ENCODE peak calls at places on chromosomes 16 and 17, in seven cellular contexts. T, X, W, I, K, L and M are unnamed samples.

GRCh38 chr16:1152651-1153259 is at the start of gene CACNA1H:
- DNase-seq in K (peak), X (no peak), I (no peak), W (no peak), L (peak), T (no peak), M (no peak)

GRCh38 chr17:13465678-13466077 is 136.1 kb downstream of the HS3ST3A1 start:
- DNase-seq in K (no peak), T (no peak), X (no peak), L (no peak), W (no peak), I (no peak), M (no peak)

GRCh38 chr16:11613381-11614303 is 26.9 kb upstream of the LITAF start:
- DNase-seq in W (no peak), X (peak), I (peak), K (no peak), T (no peak), L (no peak), M (peak)

GRCh38 chr16:77169650-77170236 is 21.2 kb upstream of the MON1B start:
- DNase-seq in X (peak), L (peak), K (peak), T (no peak), W (no peak), I (peak), M (no peak)

GRCh38 chr16:78364501-78364900 is 265.0 kb downstream of the WWOX start:
- DNase-seq in L (peak), T (no peak), X (no peak), W (no peak), I (no peak), K (no peak), M (no peak)

GRCh38 chr17:72511874-72512273 is 391.1 kb downstream of the SOX9 start:
- DNase-seq in K (no peak), L (no peak), I (peak), X (peak), W (no peak), T (no peak), M (no peak)

GRCh38 chr17:41799366-41799765 is 12.4 kb downstream of the P3H4 start:
- DNase-seq in T (no peak), W (no peak), L (no peak), I (no peak), X (no peak), K (no peak), M (no peak)

GRCh38 chr17:82287849-82288601 is 14.5 kb upstream of the CSNK1D start:
- DNase-seq in X (peak), W (no peak), K (no peak), T (peak), I (peak), L (no peak), M (no peak)

GRCh38 chr16:77359065-77359502 is 75.8 kb downstream of the ADAMTS18 start:
- DNase-seq in T (peak), W (no peak), L (no peak), I (no peak), X (no peak), K (no peak), M (no peak)

GRCh38 chr17:79036609-79037008 is 12.6 kb downstream of the C1QTNF1 start:
- DNase-seq in X (no peak), L (no peak), W (no peak), T (peak), K (no peak), I (no peak), M (no peak)

GRCh38 chr17:51245535-51245934 is 14.3 kb downstream of the MBTD1 start:
- DNase-seq in K (no peak), L (no peak), I (no peak), W (no peak), T (no peak), X (no peak), M (no peak)

GRCh38 chr17:49707246-49707607 is 537 bp downstream of the SLC35B1 start:
- DNase-seq in T (no peak), W (no peak), I (no peak), K (peak), X (no peak), L (no peak), M (peak)

GRCh38 chr17:5286846-5287245 is 4.8 kb downstream of the RABEP1 start:
- DNase-seq in L (no peak), W (no peak), I (no peak), T (no peak), K (peak), X (no peak), M (no peak)

GRCh38 chr16:86980644-86981043 is 336.5 kb downstream of the C16orf95 start:
- DNase-seq in X (no peak), T (no peak), I (no peak), L (no peak), W (no peak), K (no peak), M (no peak)

GRCh38 chr16:89002851-89003830 is 26.1 kb upstream of the CBFA2T3 start:
- DNase-seq in K (no peak), W (no peak), L (peak), I (no peak), T (no peak), X (no peak), M (no peak)

GRCh38 chr16:11474617-11475291 is 112.0 kb downstream of the LITAF start:
- DNase-seq in T (no peak), I (no peak), L (no peak), X (peak), W (no peak), K (no peak), M (no peak)

GRCh38 chr17:19534562-19535149 is 1.0 kb downstream of the SLC47A1 start:
- DNase-seq in W (no peak), X (no peak), I (no peak), L (no peak), K (no peak), T (no peak), M (no peak)

GRCh38 chr17:17782425-17783120 is 54.2 kb downstream of the SREBF1 start:
- DNase-seq in I (no peak), L (peak), W (no peak), K (peak), T (no peak), X (peak), M (no peak)

GRCh38 chr17:64005734-64006167 is 7.6 kb downstream of the PRR29 start:
- DNase-seq in L (peak), W (no peak), X (peak), K (no peak), T (no peak), I (peak), M (peak)

GRCh38 chr16:56605475-56605874 is 2.9 kb upstream of the MT2A start:
- DNase-seq in I (no peak), W (no peak), X (no peak), L (no peak), T (no peak), K (no peak), M (no peak)

GRCh38 chr17:21278304-21279197 is 6.0 kb upstream of the MAP2K3 start:
- DNase-seq in X (peak), K (no peak), I (peak), W (no peak), T (no peak), L (no peak), M (peak)

GRCh38 chr16:12661656-12662172 is 142.0 kb downstream of the CPPED1 start:
- DNase-seq in K (peak), X (no peak), W (no peak), I (no peak), T (no peak), L (no peak), M (no peak)

GRCh38 chr17:74206332-74206818 is 2.9 kb downstream of the RPL38 start:
- DNase-seq in L (no peak), I (no peak), K (no peak), W (no peak), X (no peak), T (no peak), M (no peak)

GRCh38 chr17:45127583-45128300 is 4.6 kb downstream of the PLCD3 start:
- DNase-seq in L (no peak), X (peak), W (no peak), I (peak), K (no peak), T (no peak), M (no peak)

GRCh38 chr16:47046726-47047602 is 73.5 kb upstream of the DNAJA2 start:
- DNase-seq in L (no peak), W (no peak), K (no peak), T (no peak), X (no peak), I (no peak), M (no peak)

GRCh38 chr17:28841901-28842281 is 699 bp downstream of the FAM222B start:
- DNase-seq in K (no peak), X (no peak), L (peak), I (no peak), W (no peak), T (no peak), M (no peak)

GRCh38 chr16:55759983-55760664 is 72.8 kb downstream of the CES1 start:
- DNase-seq in T (no peak), I (no peak), W (no peak), K (peak), X (no peak), L (no peak), M (no peak)

GRCh38 chr16:85563515-85564276 is 49.4 kb upstream of the GSE1 start:
- DNase-seq in T (no peak), K (no peak), X (peak), I (peak), W (no peak), L (peak), M (peak)

GRCh38 chr16:85752511-85753420 is 1.9 kb upstream of the C16orf74 start:
- DNase-seq in I (peak), K (peak), T (no peak), X (peak), W (no peak), L (peak), M (no peak)

GRCh38 chr16:729768-730665 is 3.1 kb downstream of the HAGHL start:
- DNase-seq in L (no peak), K (no peak), I (no peak), T (no peak), W (no peak), X (no peak), M (peak)

DNA sequence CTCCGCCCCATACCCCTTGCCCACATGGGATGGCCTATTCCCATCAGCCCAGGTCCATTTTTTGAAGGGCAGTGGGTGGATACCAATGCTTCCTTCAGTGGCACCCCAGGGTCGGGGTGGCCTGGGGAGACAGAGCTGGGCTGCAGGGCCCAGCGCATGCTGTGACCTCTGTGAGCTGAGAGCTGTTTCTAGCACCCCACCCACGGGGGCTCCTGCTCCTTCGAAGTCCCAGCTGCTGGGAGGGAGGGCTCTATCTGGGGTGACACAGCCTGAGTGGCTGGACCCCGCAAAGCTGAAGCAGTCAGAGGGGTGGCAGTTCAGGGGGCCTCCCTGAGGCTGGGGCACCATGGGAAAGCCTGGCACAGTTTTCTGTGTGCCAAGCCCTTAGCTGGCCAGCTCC is 10.7 kb downstream of the PAM16 start:
- DNase-seq in I (no peak), K (no peak), T (no peak), L (no peak), W (no peak), X (no peak), M (no peak)
- TF ChIP-seq POLR2AphosphoS5 in I (no peak), K (no peak), T (no peak), L (no peak), W (no peak), X (no peak), M (no peak)

DNA sequence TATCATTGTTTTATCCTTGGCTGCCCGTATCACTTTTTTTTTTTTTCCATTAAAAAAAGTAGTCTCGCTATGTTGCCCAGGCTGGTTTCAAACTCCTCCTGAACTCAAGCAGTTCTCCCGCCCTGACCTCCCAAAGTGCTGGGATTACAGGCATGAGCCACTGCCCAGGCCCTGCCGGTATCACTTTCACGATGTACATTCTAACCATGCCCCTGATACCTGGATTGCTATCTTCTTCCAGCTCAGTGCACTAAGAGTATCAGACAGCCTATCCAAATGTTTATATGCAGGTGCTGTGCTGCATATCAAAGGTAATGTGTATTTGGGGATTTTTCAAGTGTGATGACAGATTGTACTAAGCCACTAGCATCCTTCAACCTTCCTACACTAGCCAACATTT is 14.2 kb downstream of the MOSMO start:
- DNase-seq in I (no peak), L (no peak), X (no peak), T (no peak), K (no peak), W (no peak), M (no peak)
- TF ChIP-seq POLR2AphosphoS5 in I (no peak), L (no peak), X (no peak), T (no peak), K (no peak), W (no peak), M (no peak)

DNA sequence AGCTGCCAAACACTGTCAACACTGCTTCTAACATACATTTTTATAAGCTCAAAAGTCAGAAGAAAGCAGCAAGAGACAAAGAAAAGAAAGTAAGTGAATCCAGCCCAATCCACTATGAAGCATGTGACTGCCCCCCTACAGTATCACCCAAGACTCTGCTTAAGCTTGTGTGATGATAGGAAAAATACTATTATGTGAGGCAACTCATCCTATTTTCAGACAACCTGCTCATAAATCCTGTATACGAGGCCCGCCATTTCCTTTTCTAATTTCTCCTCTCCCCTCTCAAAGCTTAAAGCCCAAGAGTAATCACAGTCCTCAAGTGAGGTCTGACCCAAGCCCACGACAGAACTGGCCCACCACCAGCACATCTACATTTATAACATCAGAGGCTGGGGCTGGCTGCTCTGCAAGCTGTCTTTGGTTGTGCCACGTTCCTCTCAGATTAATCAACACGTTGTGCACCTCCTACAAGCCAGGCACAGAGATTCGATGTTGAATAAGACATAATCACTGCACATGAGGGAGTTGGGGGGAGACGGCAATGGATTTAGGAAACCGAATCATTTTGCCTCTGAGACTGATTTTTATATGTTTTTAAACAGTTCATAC is 16.2 kb downstream of the USP31 start:
- DNase-seq in I (peak), L (no peak), X (no peak), K (no peak), W (no peak), T (no peak), M (no peak)
- TF ChIP-seq POLR2AphosphoS5 in I (no peak), L (no peak), X (no peak), K (no peak), W (no peak), T (no peak), M (no peak)

GRCh38 chr16:67462279-67462655 is 18.7 kb downstream of the ATP6V0D1 start:
- DNase-seq in W (no peak), X (no peak), I (no peak), L (no peak), K (no peak), T (no peak), M (no peak)

GRCh38 chr16:67460961-67461360 is 20.0 kb downstream of the ATP6V0D1 start:
- DNase-seq in K (no peak), L (no peak), W (no peak), T (no peak), I (no peak), X (no peak), M (no peak)

GRCh38 chr16:67460168-67460567 is 20.8 kb downstream of the ATP6V0D1 start:
- DNase-seq in W (no peak), X (no peak), L (no peak), K (no peak), I (no peak), T (no peak), M (no peak)

GRCh38 chr16:67463059-67463458 is 17.9 kb downstream of the ATP6V0D1 start:
- DNase-seq in W (no peak), T (no peak), K (no peak), X (no peak), I (peak), L (no peak), M (no peak)

GRCh38 chr16:67461600-67462278 is 19.2 kb downstream of the ATP6V0D1 start:
- DNase-seq in K (no peak), X (peak), L (no peak), W (no peak), T (no peak), I (peak), M (no peak)
- TF ChIP-seq POLR2AphosphoS5 in K (no peak), X (peak), L (no peak), W (no peak), T (no peak), I (peak), M (no peak)

GRCh38 chr16:66608241-66609138 is 4.0 kb downstream of the CMTM3 start:
- DNase-seq in L (peak), X (peak), K (peak), I (peak), T (no peak), W (peak), M (peak)
- TF ChIP-seq POLR2AphosphoS5 in L (no peak), X (peak), K (no peak), I (no peak), T (no peak), W (no peak), M (peak)

DNA sequence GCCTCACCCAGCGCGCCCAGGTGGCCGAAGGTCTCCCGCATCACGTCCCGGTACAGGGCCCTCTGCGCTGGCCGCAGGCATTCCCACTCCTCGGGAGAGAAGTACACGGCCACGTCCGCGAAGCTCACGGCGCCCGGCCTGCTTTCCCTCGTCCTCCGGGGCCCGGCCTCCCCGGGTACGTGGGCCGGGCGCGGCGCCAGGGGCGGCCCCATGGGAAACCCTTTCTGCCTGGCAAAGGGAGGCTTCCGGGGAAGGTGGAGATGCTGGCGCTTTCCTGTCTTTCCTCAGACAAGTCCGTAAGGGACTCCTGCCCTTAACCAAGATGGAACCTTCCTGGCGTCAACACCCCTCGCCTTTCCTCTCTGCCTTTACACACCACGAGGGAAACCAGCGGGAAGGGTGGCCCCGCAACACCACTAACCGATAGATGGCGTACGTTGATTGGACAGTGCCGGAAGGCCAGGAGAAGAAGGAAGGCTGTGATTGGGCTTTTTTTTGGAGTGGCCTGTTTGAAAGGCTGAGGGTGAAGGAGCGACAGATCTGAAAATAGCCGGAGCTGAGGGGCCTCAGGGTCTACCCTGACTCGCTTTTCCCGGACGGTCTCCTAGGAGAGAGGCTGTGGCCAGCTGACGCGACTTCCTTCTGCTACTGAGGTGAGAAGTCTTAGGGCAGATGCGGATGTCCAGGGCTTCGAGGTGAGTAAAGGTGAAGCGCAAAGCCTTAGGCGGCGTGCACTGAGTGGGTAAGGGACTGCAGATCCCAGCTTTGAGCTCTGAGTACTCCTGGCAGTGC is at the start of gene ZNF785:
- DNase-seq in X (peak), K (peak), L (peak), T (peak), I (peak), W (peak), M (peak)
- TF ChIP-seq POLR2AphosphoS5 in X (peak), K (peak), L (peak), T (no peak), I (peak), W (peak), M (peak)

GRCh38 chr16:66255647-66256046 is 110.8 kb upstream of the CDH5 start:
- DNase-seq in X (no peak), L (no peak), K (peak), W (no peak), I (no peak), T (no peak), M (no peak)
- TF ChIP-seq POLR2AphosphoS5 in X (no peak), L (no peak), K (no peak), W (no peak), I (no peak), T (no peak), M (no peak)